ENCODE peak calls at places on chromosomes 1 and 21, in five cellular contexts. W, O, F, S and E are unnamed samples.

GRCh38 chr1:15075812-15076211 is 77.7 kb upstream of the TMEM51 start:
- DNase-seq in W (no peak), O (no peak), F (no peak), S (no peak), E (no peak)

GRCh38 chr1:224182057-224182865 is 779 bp upstream of the DEGS1 start:
- DNase-seq in W (peak), O (no peak), F (no peak), S (no peak), E (no peak)

GRCh38 chr1:153789478-153790148 is 14.4 kb downstream of the SLC27A3 start:
- DNase-seq in W (no peak), O (peak), F (no peak), S (no peak), E (no peak)

GRCh38 chr21:42997053-42997452 is 22.7 kb downstream of the PKNOX1 start:
- DNase-seq in W (no peak), O (peak), F (no peak), S (peak), E (no peak)

GRCh38 chr21:38942617-38943245 is 137.0 kb downstream of the ETS2 start:
- DNase-seq in W (no peak), O (no peak), F (peak), S (no peak), E (no peak)

GRCh38 chr1:19835573-19835972 is 20.5 kb upstream of the RNF186 start:
- DNase-seq in W (no peak), O (no peak), F (no peak), S (peak), E (no peak)

GRCh38 chr1:185819798-185820197 is 85.6 kb downstream of the HMCN1 start:
- DNase-seq in W (no peak), O (no peak), F (no peak), S (no peak), E (no peak)

GRCh38 chr1:1600861-1601563 is 1.1 kb upstream of the FNDC10 start:
- DNase-seq in W (no peak), O (no peak), F (no peak), S (no peak), E (no peak)

GRCh38 chr1:113768916-113769598 is 9.8 kb upstream of the PHTF1 start:
- DNase-seq in W (no peak), O (no peak), F (no peak), S (no peak), E (no peak)

GRCh38 chr1:212677136-212677535 is 22.5 kb downstream of the BATF3 start:
- DNase-seq in W (no peak), O (no peak), F (no peak), S (no peak), E (no peak)

GRCh38 chr1:99727575-99728190 is 38.8 kb downstream of the FRRS1 start:
- DNase-seq in W (no peak), O (no peak), F (no peak), S (peak), E (peak)